ENCODE peak calls at places on chromosomes 13 and 19, in eight cellular contexts. G, A, F, S, Q, D, M and X are unnamed samples.

GRCh38 chr19:50962245-50962644 is 7.1 kb downstream of the KLK6 start:
- DNase-seq in G (no peak), A (no peak), F (no peak), S (no peak), Q (no peak), D (no peak), M (no peak), X (no peak)

GRCh38 chr19:3479819-3480215 is 508 bp downstream of the SMIM24 start:
- DNase-seq in G (no peak), A (no peak), F (no peak), S (peak; percentile 49), Q (peak; percentile 62), D (no peak), M (peak; percentile 73), X (no peak)

GRCh38 chr13:48633695-48634094 is 20.0 kb upstream of the CYSLTR2 start:
- DNase-seq in G (no peak), A (no peak), F (no peak), S (no peak), Q (no peak), D (no peak), M (no peak), X (no peak)

GRCh38 chr13:67278230-67278629 is 48.1 kb upstream of the PCDH9 start:
- DNase-seq in G (peak; percentile 79), A (peak; percentile 56), F (no peak), S (no peak), Q (no peak), D (no peak), M (no peak), X (no peak)

GRCh38 chr19:29385191-29385795 is 140.5 kb upstream of the VSTM2B start:
- DNase-seq in G (no peak), A (no peak), F (peak; percentile 73), S (no peak), Q (no peak), D (no peak), M (no peak), X (no peak)

GRCh38 chr13:98273824-98274786 is 97.0 kb upstream of the RNF113B start:
- DNase-seq in G (peak; percentile 27), A (no peak), F (no peak), S (no peak), Q (no peak), D (no peak), M (no peak), X (no peak)

GRCh38 chr13:31207630-31208549 is 8.1 kb downstream of the B3GLCT start:
- DNase-seq in G (peak; percentile 14), A (peak; percentile 38), F (no peak), S (no peak), Q (no peak), D (no peak), M (no peak), X (no peak)

GRCh38 chr19:47032171-47032811 is 12.7 kb downstream of the NPAS1 start:
- DNase-seq in G (no peak), A (no peak), F (no peak), S (peak; percentile 60), Q (peak; percentile 76), D (no peak), M (peak; percentile 85), X (no peak)

GRCh38 chr19:49200238-49200862 is 42.8 kb downstream of the TRPM4 start:
- DNase-seq in G (no peak), A (no peak), F (no peak), S (no peak), Q (peak; percentile 36), D (no peak), M (peak; percentile 74), X (no peak)

GRCh38 chr19:45681391-45682015 is 10.2 kb downstream of the SNRPD2 start:
- DNase-seq in G (peak; percentile 81), A (peak; percentile 83), F (peak; percentile 97), S (peak; percentile 78), Q (peak; percentile 91), D (peak; percentile 57), M (peak; percentile 93), X (no peak)

GRCh38 chr19:4108767-4109625 is 14.9 kb downstream of the MAP2K2 start:
- DNase-seq in G (no peak), A (no peak), F (no peak), S (peak; percentile 58), Q (peak; percentile 88), D (peak; percentile 96), M (no peak), X (no peak)

GRCh38 chr19:41323430-41324125 is 13.6 kb downstream of the CCDC97 start:
- DNase-seq in G (peak; percentile 68), A (peak; percentile 97), F (no peak), S (no peak), Q (no peak), D (peak; percentile 73), M (no peak), X (no peak)

GRCh38 chr19:2309734-2310362 is 1.9 kb upstream of the LINGO3 start:
- DNase-seq in G (no peak), A (peak; percentile 52), F (no peak), S (no peak), Q (no peak), D (no peak), M (no peak), X (no peak)

GRCh38 chr19:35860818-35861639 is 4.3 kb downstream of the KIRREL2 start:
- DNase-seq in G (no peak), A (no peak), F (no peak), S (no peak), Q (no peak), D (no peak), M (no peak), X (no peak)

GRCh38 chr19:12784394-12784870 is 6.9 kb upstream of the JUNB start:
- DNase-seq in G (peak; percentile 26), A (no peak), F (no peak), S (no peak), Q (no peak), D (peak; percentile 6), M (peak; percentile 46), X (no peak)

GRCh38 chr13:42762251-42762650 is 19.1 kb upstream of the FAM216B start:
- DNase-seq in G (no peak), A (peak; percentile 35), F (no peak), S (no peak), Q (no peak), D (no peak), M (no peak), X (no peak)

GRCh38 chr13:99280166-99280565 is 22.0 kb upstream of the GPR18 start:
- DNase-seq in G (peak; percentile 40), A (no peak), F (no peak), S (no peak), Q (no peak), D (peak; percentile 49), M (no peak), X (no peak)

GRCh38 chr13:99393791-99394735 is 86.9 kb upstream of the GPR183 start:
- DNase-seq in G (no peak), A (no peak), F (peak; percentile 60), S (no peak), Q (peak; percentile 4), D (no peak), M (no peak), X (no peak)